ENCODE peak calls at places on chromosomes 16 and 17, in five cellular contexts. B is small intestine, G is cardiac muscle cell, U is K562, J is tibial nerve. E is an unnamed sample.
A peak's percentile ranks its signal among the peaks of the same experiment; 100 is the strongest.

GRCh38 chr17:49928126-49928800 is 40.7 kb upstream of the DLX4 start:
- DNase-seq in B (no peak), G (no peak), U (no peak), J (no peak), E (no peak)

GRCh38 chr17:181213-182163 is at the start of gene DOC2B:
- DNase-seq in B (peak; percentile 25), G (peak; percentile 74), U (no peak), J (no peak), E (peak; percentile 38)

GRCh38 chr17:49437696-49438438 is 23.2 kb upstream of the PHB1 start:
- DNase-seq in B (no peak), G (no peak), U (no peak), J (no peak), E (no peak)

GRCh38 chr17:4548721-4549531 is 6.3 kb downstream of the MYBBP1A start:
- DNase-seq in B (no peak), G (no peak), U (no peak), J (no peak), E (no peak)

GRCh38 chr17:51901242-51901641 is 257.3 kb downstream of the CA10 start:
- DNase-seq in B (no peak), G (no peak), U (no peak), J (no peak), E (no peak)

GRCh38 chr17:34369196-34369500 is 6.1 kb upstream of the CCL1 start:
- DNase-seq in B (no peak), G (no peak), U (no peak), J (no peak), E (peak; percentile 13)

GRCh38 chr16:86585821-86586611 is 7.7 kb downstream of the FOXL1 start:
- DNase-seq in B (no peak), G (no peak), U (no peak), J (no peak), E (no peak)

GRCh38 chr16:66070140-66070887 is 296.2 kb upstream of the CDH5 start:
- DNase-seq in B (no peak), G (peak; percentile 77), U (no peak), J (peak; percentile 52), E (peak; percentile 55)

GRCh38 chr16:27762441-27762840 is 212.5 kb downstream of the KATNIP start:
- DNase-seq in B (no peak), G (no peak), U (no peak), J (no peak), E (no peak)

GRCh38 chr17:18258356-18259038 is at the start of gene FLII:
- DNase-seq in B (peak; percentile 72), G (peak; percentile 68), U (peak; percentile 64), J (peak; percentile 22), E (peak; percentile 68)

GRCh38 chr17:34817252-34817651 is 144.0 kb downstream of the CCT6B start:
- DNase-seq in B (no peak), G (no peak), U (no peak), J (no peak), E (no peak)

GRCh38 chr17:79561486-79562116 is 49.2 kb downstream of the RBFOX3 start:
- DNase-seq in B (no peak), G (no peak), U (no peak), J (no peak), E (no peak)

GRCh38 chr16:23141959-23142740 is 7.1 kb downstream of the USP31 start:
- DNase-seq in B (peak; percentile 47), G (peak; percentile 70), U (no peak), J (no peak), E (no peak)

GRCh38 chr17:28563475-28563874 is 7.8 kb downstream of the PIGS start:
- DNase-seq in B (no peak), G (peak; percentile 74), U (no peak), J (no peak), E (no peak)

GRCh38 chr17:42541041-42541833 is 5.2 kb downstream of the NAGLU start:
- DNase-seq in B (peak; percentile 87), G (no peak), U (no peak), J (no peak), E (peak; percentile 75)

GRCh38 chr16:4828567-4829320 is 18.3 kb downstream of the GLYR1 start:
- DNase-seq in B (no peak), G (no peak), U (no peak), J (no peak), E (no peak)

GRCh38 chr16:88282221-88283041 is 100.3 kb upstream of the ZNF469 start:
- DNase-seq in B (peak; percentile 78), G (no peak), U (peak; percentile 26), J (no peak), E (no peak)

GRCh38 chr16:25633549-25633948 is 58.2 kb upstream of the HS3ST4 start:
- DNase-seq in B (no peak), G (no peak), U (peak; percentile 45), J (no peak), E (no peak)

GRCh38 chr17:10105513-10106001 is 92.8 kb downstream of the GAS7 start:
- DNase-seq in B (no peak), G (peak; percentile 80), U (no peak), J (no peak), E (no peak)

GRCh38 chr16:48914070-48914469 is 304.1 kb upstream of the N4BP1 start:
- DNase-seq in B (no peak), G (no peak), U (no peak), J (no peak), E (no peak)

GRCh38 chr17:42120161-42121065 is 754 bp downstream of the KAT2A start:
- DNase-seq in B (no peak), G (peak; percentile 46), U (peak; percentile 84), J (no peak), E (no peak)

GRCh38 chr16:28181557-28181914 is 30.2 kb downstream of the XPO6 start:
- DNase-seq in B (peak; percentile 87), G (no peak), U (no peak), J (no peak), E (peak; percentile 33)

GRCh38 chr17:27647755-27648154 is 16.8 kb downstream of the LGALS9 start:
- DNase-seq in B (peak; percentile 87), G (no peak), U (peak; percentile 51), J (no peak), E (peak; percentile 85)

GRCh38 chr16:2152695-2153506 is 2.7 kb upstream of the TRAF7 start:
- DNase-seq in B (peak; percentile 87), G (peak; percentile 62), U (peak; percentile 43), J (no peak), E (peak; percentile 58)

GRCh38 chr17:83174859-83175550 is 95.6 kb downstream of the METRNL start:
- DNase-seq in B (no peak), G (no peak), U (no peak), J (no peak), E (peak; percentile 7)

GRCh38 chr17:48023408-48024148 is 14.0 kb downstream of the COPZ2 start:
- DNase-seq in B (peak; percentile 63), G (peak; percentile 82), U (peak; percentile 33), J (peak; percentile 64), E (peak; percentile 86)

DNA sequence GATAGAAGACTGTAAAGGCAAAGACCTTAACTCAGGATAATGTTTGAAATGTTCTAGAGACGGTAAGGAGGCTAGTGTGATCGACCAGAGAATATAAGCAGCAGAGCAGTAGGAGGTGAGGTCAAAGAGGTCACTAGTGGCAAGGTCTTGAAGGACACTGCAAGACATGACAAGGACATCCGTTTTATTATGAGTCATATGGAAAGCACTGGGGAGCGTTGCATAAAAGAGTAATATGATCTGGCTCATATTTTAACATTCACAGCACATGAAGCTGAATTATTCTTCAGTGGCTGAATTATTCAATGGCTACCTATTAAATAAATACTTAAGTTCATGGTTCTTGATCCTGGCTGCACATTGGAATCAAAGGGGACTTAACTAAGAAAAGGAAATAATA is 123.7 kb downstream of the SOX9 start:
- DNase-seq in B (no peak), G (no peak), U (no peak), J (no peak), E (no peak)
- H3K4me1 ChIP-seq in B (peaks cover 5% of the 10 kb centered on the region), G (no peaks in the 10 kb centered on the region), U (no peaks in the 10 kb centered on the region), J (no peaks in the 10 kb centered on the region), E (no peaks in the 10 kb centered on the region)

DNA sequence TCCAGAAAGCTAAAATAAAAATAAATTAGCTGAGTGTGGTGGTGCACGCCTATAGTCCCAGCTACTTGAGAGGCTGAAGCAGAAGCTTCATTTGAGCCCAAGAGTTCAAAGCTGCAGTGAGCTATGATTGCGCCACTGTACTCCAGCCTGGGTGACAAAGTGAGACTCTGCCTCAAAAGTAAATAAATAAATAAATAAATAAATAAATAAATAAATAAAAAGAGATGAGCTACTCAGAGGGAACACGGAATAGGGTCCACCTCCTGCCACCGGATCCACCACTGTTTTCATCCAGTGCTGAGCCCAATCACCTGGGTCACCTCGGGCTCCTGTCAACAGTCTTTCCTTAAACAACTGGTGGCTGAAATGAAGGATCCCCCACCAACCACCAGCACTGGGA is 6.7 kb upstream of the DPEP3 start:
- DNase-seq in B (no peak), G (no peak), U (no peak), J (no peak), E (no peak)
- H3K4me3 ChIP-seq in B (no peak overlapping the region), G (no peak overlapping the region), U (no peak overlapping the region), J (no peak overlapping the region), E (no peak overlapping the region)

GRCh38 chr16:9904526-9904925 is 277.7 kb downstream of the GRIN2A start:
- DNase-seq in B (no peak), G (no peak), U (no peak), J (no peak), E (no peak)
- H3K36me3 ChIP-seq in B (no peaks in the 10 kb centered on the region), G (no peaks in the 10 kb centered on the region), U (no peaks in the 10 kb centered on the region), J (no peaks in the 10 kb centered on the region), E (no peaks in the 10 kb centered on the region)

GRCh38 chr16:649646-650045 is 481 bp downstream of the WDR90 start:
- DNase-seq in B (no peak), G (no peak), U (no peak), J (no peak), E (no peak)
- H3K4me1 ChIP-seq in B (no peaks in the 10 kb centered on the region), G (peaks cover 12% of the 10 kb centered on the region), U (peaks cover 87% of the 10 kb centered on the region), J (no peaks in the 10 kb centered on the region), E (peaks cover 29% of the 10 kb centered on the region)

GRCh38 chr17:32266389-32267269 is 997 bp downstream of the RHBDL3 start:
- DNase-seq in B (no peak), G (peak; percentile 69), U (peak; percentile 57), J (no peak), E (no peak)
- H3K4me3 ChIP-seq in B (peak overlapping the region; percentile 23), G (peak overlapping the region; percentile 49), U (peak overlapping the region; percentile 16), J (peak overlapping the region; percentile 76), E (peak overlapping the region; percentile 55)

GRCh38 chr16:84067640-84068039 is 25.0 kb upstream of the SLC38A8 start:
- DNase-seq in B (no peak), G (no peak), U (no peak), J (no peak), E (no peak)
- H3K36me3 ChIP-seq in B (peaks cover 15% of the 10 kb centered on the region), G (peaks cover 68% of the 10 kb centered on the region), U (peaks cover 90% of the 10 kb centered on the region), J (peaks cover 100% of the 10 kb centered on the region), E (peaks cover 22% of the 10 kb centered on the region)

DNA sequence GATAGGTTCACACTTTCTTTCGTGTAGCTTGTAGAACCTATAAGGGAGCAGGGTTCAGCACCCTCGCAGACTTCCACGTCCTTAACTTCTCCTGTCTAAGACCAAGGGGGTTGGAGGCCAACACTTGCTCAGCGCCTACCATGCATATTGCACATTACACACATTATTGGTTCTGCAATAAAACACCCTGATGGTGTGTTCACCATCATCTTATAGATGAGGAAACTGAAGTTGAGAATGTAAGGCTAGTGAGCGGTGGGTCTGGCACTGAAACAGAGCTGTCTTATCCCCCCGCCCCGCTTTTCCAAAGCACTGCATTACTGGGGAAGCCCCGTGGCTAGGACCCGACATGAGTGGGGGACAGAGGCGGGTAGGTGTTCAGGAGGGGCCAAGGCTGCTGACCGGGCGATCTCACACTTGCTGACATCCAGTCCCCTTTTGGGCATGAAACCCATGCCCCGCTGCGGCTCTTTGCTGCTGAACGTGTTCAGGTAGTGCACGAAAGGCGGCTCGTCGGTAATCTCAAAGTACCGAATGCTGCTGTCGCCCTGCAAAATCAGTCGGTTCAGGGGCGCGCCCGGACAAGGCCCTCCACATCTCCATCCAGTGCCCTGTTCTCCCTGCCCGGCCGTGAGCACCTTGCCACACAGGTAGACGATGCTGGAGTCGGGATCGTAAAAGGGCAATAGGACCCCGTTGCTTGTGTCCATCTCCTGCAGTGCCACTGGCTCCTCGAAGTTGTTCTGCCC is 6.2 kb downstream of the CORO6 start:
- DNase-seq in B (no peak), G (no peak), U (no peak), J (no peak), E (no peak)
- H3K4me1 ChIP-seq in B (peaks cover 5% of the 10 kb centered on the region), G (peaks cover 39% of the 10 kb centered on the region), U (peaks cover 65% of the 10 kb centered on the region), J (no peaks in the 10 kb centered on the region), E (peaks cover 20% of the 10 kb centered on the region)

E was measured in colonic mucosa.